ENCODE peak calls at places on chromosomes 2 and 18, in five cellular contexts. S, I, V, O and N are unnamed samples.

GRCh38 chr2:164782323-164782722 is 59.3 kb downstream of the COBLL1 start:
- DNase-seq in S (peak; percentile 47), I (no peak), O (peak; percentile 80), V (no peak), N (no peak)

GRCh38 chr2:77156599-77156998 is 365.6 kb downstream of the LRRTM4 start:
- DNase-seq in I (no peak), O (no peak), V (no peak), S (no peak), N (no peak)

GRCh38 chr18:13235981-13236380 is 17.4 kb downstream of the LDLRAD4 start:
- DNase-seq in I (no peak), V (peak; percentile 70), S (no peak), O (no peak), N (no peak)

GRCh38 chr2:127217470-127218325 is 2.4 kb downstream of the CYP27C1 start:
- DNase-seq in V (no peak), S (peak; percentile 45), I (no peak), O (peak; percentile 98), N (no peak)

GRCh38 chr2:128268611-128269357 is 49.9 kb downstream of the HS6ST1 start:
- DNase-seq in V (no peak), O (no peak), S (no peak), I (peak; percentile 71), N (no peak)

GRCh38 chr18:35060092-35060491 is 18.9 kb downstream of the MAPRE2 start:
- DNase-seq in O (no peak), I (no peak), S (no peak), V (no peak), N (no peak)

GRCh38 chr18:31303771-31304170 is 14.2 kb upstream of the DSG1 start:
- DNase-seq in V (no peak), O (no peak), S (no peak), I (no peak), N (no peak)

GRCh38 chr2:221671515-221671914 is 99.4 kb upstream of the EPHA4 start:
- DNase-seq in V (no peak), I (no peak), S (no peak), O (peak; percentile 4), N (no peak)

GRCh38 chr18:44409524-44409923 is 271.2 kb upstream of the SETBP1 start:
- DNase-seq in S (no peak), O (peak; percentile 91), V (no peak), I (no peak), N (no peak)

GRCh38 chr2:13819896-13820295 is 812.6 kb upstream of the LRATD1 start:
- DNase-seq in O (no peak), I (no peak), V (no peak), S (peak; percentile 13), N (no peak)

GRCh38 chr2:237524631-237525030 is 37.6 kb downstream of the MLPH start:
- DNase-seq in O (no peak), V (no peak), S (no peak), I (no peak), N (no peak)

GRCh38 chr2:173350383-173350782 is 4.3 kb upstream of the CDCA7 start:
- DNase-seq in O (no peak), V (no peak), S (no peak), I (no peak), N (no peak)

GRCh38 chr2:173347305-173348168 is 7.1 kb upstream of the CDCA7 start:
- DNase-seq in S (no peak), I (no peak), O (no peak), V (no peak), N (no peak)

GRCh38 chr2:173353556-173353955 is 1.1 kb upstream of the CDCA7 start:
- DNase-seq in S (no peak), V (no peak), I (no peak), O (no peak), N (no peak)

GRCh38 chr2:173346035-173346434 is 8.6 kb upstream of the CDCA7 start:
- DNase-seq in S (no peak), O (peak; percentile 10), I (no peak), V (no peak), N (no peak)

GRCh38 chr2:173349295-173349694 is 5.4 kb upstream of the CDCA7 start:
- DNase-seq in S (no peak), O (no peak), I (no peak), V (no peak), N (no peak)
- H3K9me3 ChIP-seq in S (peaks cover 8% of the 10 kb centered on the region), O (peaks cover 6% of the 10 kb centered on the region), I (no peaks in the 10 kb centered on the region), V (peaks cover 4% of the 10 kb centered on the region), N (no peaks in the 10 kb centered on the region)

DNA sequence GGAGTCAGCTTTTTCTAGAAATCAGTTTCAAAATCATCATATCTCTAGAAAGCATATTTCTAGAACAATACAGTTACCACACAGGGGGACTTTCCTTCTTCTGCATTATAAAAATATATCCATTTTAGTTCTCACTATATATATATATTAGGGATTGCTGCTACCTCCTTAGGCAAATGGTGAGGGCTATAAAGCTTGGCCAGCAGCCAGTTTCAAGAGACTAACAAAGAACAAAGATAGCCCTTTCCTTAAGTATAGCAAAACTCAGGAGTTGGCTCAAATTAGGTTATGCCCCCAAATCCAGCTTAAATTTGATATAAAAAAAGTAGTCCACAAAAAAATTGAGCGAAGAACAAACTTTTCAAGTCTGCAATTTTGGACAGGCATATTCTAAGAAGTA is 70.0 kb downstream of the EIF2AK3 start:
- DNase-seq in O (no peak), I (no peak), S (no peak), V (no peak), N (no peak)
- H3K36me3 ChIP-seq in O (peaks cover 7% of the 10 kb centered on the region), I (peaks cover 73% of the 10 kb centered on the region), S (peaks cover 14% of the 10 kb centered on the region), V (peaks cover 6% of the 10 kb centered on the region), N (peaks cover 8% of the 10 kb centered on the region)

DNA sequence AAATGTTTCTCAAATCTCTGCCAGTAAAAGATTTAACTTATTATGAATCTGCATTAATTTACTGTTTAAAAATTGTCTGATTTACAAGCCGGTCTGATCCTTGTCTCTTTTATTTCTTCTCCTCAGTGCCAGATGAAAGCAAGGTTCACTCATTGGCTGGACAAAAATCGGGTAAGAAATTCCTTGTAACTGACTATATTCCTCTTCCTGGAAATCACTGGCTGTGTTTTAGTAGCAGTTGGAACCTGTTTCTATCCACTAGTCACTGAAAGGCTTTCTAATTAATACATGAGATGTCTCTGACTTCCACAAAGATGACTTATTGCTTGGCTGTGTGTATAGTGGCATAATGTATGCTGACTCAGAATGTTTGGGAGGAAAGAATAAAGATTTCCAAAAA is 436.6 kb upstream of the NRP2 start:
- DNase-seq in V (no peak), S (no peak), O (peak; percentile 6), I (no peak), N (no peak)
- H3K27ac ChIP-seq in V (peak overlapping the region; percentile 0), S (no peak overlapping the region), O (no peak overlapping the region), I (peak overlapping the region; percentile 34), N (no peak overlapping the region)

DNA sequence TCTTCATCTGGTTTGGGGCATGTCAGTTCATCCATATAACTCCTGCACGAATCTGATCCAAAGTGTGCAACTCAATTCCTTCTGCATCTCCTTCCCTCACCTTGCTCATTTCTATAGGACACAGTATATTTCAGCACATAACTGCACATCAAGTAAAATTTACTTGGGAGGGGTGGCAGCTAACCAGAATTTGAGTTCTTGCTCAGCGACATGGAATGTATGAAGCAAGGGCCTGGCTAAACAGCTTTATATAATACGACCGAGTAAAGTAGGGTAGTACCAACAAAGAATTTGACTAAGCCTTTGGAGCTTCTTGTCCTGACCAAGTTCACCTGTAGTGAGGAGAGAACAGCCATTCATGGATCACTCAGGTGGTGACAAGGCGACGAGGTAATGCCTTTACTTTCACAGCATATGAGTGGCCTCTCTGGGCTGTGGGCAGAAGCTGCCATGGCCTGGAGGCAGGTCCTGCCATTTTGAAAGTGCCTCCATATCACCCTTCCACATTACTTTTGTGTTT is 570.2 kb upstream of the TNP1 start:
- DNase-seq in I (no peak), S (no peak), O (peak; percentile 28), V (no peak), N (no peak)
- H3K9me3 ChIP-seq in I (no peaks in the 10 kb centered on the region), S (peaks cover 6% of the 10 kb centered on the region), O (no peaks in the 10 kb centered on the region), V (no peaks in the 10 kb centered on the region), N (no peaks in the 10 kb centered on the region)

GRCh38 chr2:100004959-100005387 is 137.4 kb downstream of the AFF3 start:
- DNase-seq in O (no peak), S (no peak), V (no peak), I (no peak), N (no peak)

GRCh38 chr2:100008960-100009359 is 133.4 kb downstream of the AFF3 start:
- DNase-seq in S (peak; percentile 86), I (no peak), O (no peak), V (no peak), N (no peak)

GRCh38 chr2:100006516-100006915 is 135.9 kb downstream of the AFF3 start:
- DNase-seq in O (no peak), V (no peak), I (no peak), S (no peak), N (no peak)

GRCh38 chr2:100000915-100001707 is 141.3 kb downstream of the AFF3 start:
- DNase-seq in S (no peak), O (no peak), V (no peak), I (no peak), N (no peak)

DNA sequence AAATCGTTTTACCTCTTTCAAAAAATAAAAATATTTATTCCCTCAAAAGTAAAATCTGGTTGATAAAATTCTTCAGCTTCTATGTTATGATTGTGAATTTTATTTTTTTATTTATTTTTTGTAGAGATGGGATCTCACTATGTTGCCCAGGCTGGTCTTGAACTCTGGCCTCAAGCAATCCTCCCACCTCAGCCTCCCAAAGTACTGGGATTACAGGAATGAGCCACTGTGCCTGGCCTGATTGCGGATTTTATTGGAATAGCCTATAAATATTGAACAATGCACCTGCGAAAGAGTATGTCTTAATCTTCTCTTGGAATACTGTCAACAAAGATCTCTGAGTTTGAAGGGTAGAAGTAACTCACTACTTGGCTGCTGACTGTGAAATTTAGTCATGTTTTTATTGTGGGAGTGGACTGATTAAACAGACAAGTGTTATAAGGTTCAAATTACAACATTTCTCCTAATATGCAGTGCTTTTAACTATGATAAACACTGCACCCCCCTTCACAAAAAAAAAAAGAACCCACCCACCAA is 138.0 kb downstream of the AFF3 start:
- DNase-seq in S (no peak), O (no peak), I (no peak), V (no peak), N (no peak)
- H3K36me3 ChIP-seq in S (peaks cover 21% of the 10 kb centered on the region), O (no peaks in the 10 kb centered on the region), I (peaks cover 10% of the 10 kb centered on the region), V (no peaks in the 10 kb centered on the region), N (no peaks in the 10 kb centered on the region)

GRCh38 chr2:46552528-46552927 is 73.2 kb downstream of the TMEM247 start:
- DNase-seq in V (no peak), I (no peak), S (no peak), O (no peak), N (no peak)
- H3K27ac ChIP-seq in V (peak overlapping the region; percentile 79), I (no peak overlapping the region), S (no peak overlapping the region), O (no peak overlapping the region), N (no peak overlapping the region)

GRCh38 chr2:108987111-108987510 is 1.9 kb downstream of the EDAR start:
- DNase-seq in V (no peak), I (no peak), S (no peak), O (no peak), N (no peak)

GRCh38 chr2:108993095-108993937 is 4.3 kb upstream of the EDAR start:
- DNase-seq in I (no peak), S (no peak), V (no peak), O (no peak), N (no peak)

GRCh38 chr2:108988796-108989713 is at the start of gene EDAR:
- DNase-seq in O (peak; percentile 70), I (no peak), V (no peak), S (peak; percentile 27), N (no peak)

GRCh38 chr2:108983610-108984009 is 5.4 kb downstream of the EDAR start:
- DNase-seq in S (no peak), O (no peak), I (no peak), V (no peak), N (no peak)

GRCh38 chr2:108988076-108988795 is 784 bp downstream of the EDAR start:
- DNase-seq in O (peak; percentile 14), V (no peak), I (no peak), S (no peak), N (no peak)
- H3K9me3 ChIP-seq in O (no peaks in the 10 kb centered on the region), V (no peaks in the 10 kb centered on the region), I (no peaks in the 10 kb centered on the region), S (no peaks in the 10 kb centered on the region), N (no peaks in the 10 kb centered on the region)